ENCODE peak calls at places on chromosomes 16 and 17, in seven cellular contexts. One of them, this sample, is unnamed.

GRCh38 chr16:13453325-13453724 is 466.6 kb upstream of the ERCC4 start:
- DNase-seq in Kasumi-1: no peak
- DNase-seq in stimulated activated CD4-positive, alpha-beta T cell treated with anti-CD3 and anti-CD28 coated beads, TNF-alpha, amount 100 ng/mL, for 24 hours: no peak
- DNase-seq in IMR-90: no peak
- DNase-seq in GM12865: peak; percentile 43
- DNase-seq in AML-193: no peak
- DNase-seq in AG20443: no peak
- DNase-seq in this sample: no peak

GRCh38 chr16:57619606-57620315 is 8.7 kb upstream of the ADGRG1 start:
- DNase-seq in Kasumi-1: no peak
- DNase-seq in stimulated activated CD4-positive, alpha-beta T cell treated with anti-CD3 and anti-CD28 coated beads, TNF-alpha, amount 100 ng/mL, for 24 hours: no peak
- DNase-seq in IMR-90: no peak
- DNase-seq in GM12865: no peak
- DNase-seq in AML-193: no peak
- DNase-seq in AG20443: no peak
- DNase-seq in this sample: no peak

GRCh38 chr16:1707193-1707790 is 1.3 kb downstream of the MAPK8IP3 start:
- DNase-seq in Kasumi-1: no peak
- DNase-seq in stimulated activated CD4-positive, alpha-beta T cell treated with anti-CD3 and anti-CD28 coated beads, TNF-alpha, amount 100 ng/mL, for 24 hours: no peak
- DNase-seq in IMR-90: peak; percentile 40
- DNase-seq in GM12865: peak; percentile 35
- DNase-seq in AML-193: no peak
- DNase-seq in AG20443: peak; percentile 55
- DNase-seq in this sample: no peak

GRCh38 chr17:59844884-59845594 is 47.7 kb downstream of the TUBD1 start:
- DNase-seq in Kasumi-1: no peak
- DNase-seq in stimulated activated CD4-positive, alpha-beta T cell treated with anti-CD3 and anti-CD28 coated beads, TNF-alpha, amount 100 ng/mL, for 24 hours: no peak
- DNase-seq in IMR-90: peak; percentile 70
- DNase-seq in GM12865: peak; percentile 34
- DNase-seq in AML-193: no peak
- DNase-seq in AG20443: no peak
- DNase-seq in this sample: no peak

GRCh38 chr16:14125030-14125681 is 54.0 kb downstream of the MRTFB start:
- DNase-seq in Kasumi-1: no peak
- DNase-seq in stimulated activated CD4-positive, alpha-beta T cell treated with anti-CD3 and anti-CD28 coated beads, TNF-alpha, amount 100 ng/mL, for 24 hours: no peak
- DNase-seq in IMR-90: no peak
- DNase-seq in GM12865: no peak
- DNase-seq in AML-193: no peak
- DNase-seq in AG20443: no peak
- DNase-seq in this sample: no peak

GRCh38 chr16:28318042-28318597 is 25.8 kb downstream of the SBK1 start:
- DNase-seq in Kasumi-1: no peak
- DNase-seq in stimulated activated CD4-positive, alpha-beta T cell treated with anti-CD3 and anti-CD28 coated beads, TNF-alpha, amount 100 ng/mL, for 24 hours: no peak
- DNase-seq in IMR-90: no peak
- DNase-seq in GM12865: no peak
- DNase-seq in AML-193: no peak
- DNase-seq in AG20443: no peak
- DNase-seq in this sample: no peak

GRCh38 chr16:787261-787966 is 767 bp downstream of the RPUSD1 start:
- DNase-seq in Kasumi-1: no peak
- DNase-seq in stimulated activated CD4-positive, alpha-beta T cell treated with anti-CD3 and anti-CD28 coated beads, TNF-alpha, amount 100 ng/mL, for 24 hours: no peak
- DNase-seq in IMR-90: no peak
- DNase-seq in GM12865: no peak
- DNase-seq in AML-193: no peak
- DNase-seq in AG20443: no peak
- DNase-seq in this sample: no peak

GRCh38 chr17:82232876-82233785 is 4.3 kb downstream of the SLC16A3 start:
- DNase-seq in Kasumi-1: no peak
- DNase-seq in stimulated activated CD4-positive, alpha-beta T cell treated with anti-CD3 and anti-CD28 coated beads, TNF-alpha, amount 100 ng/mL, for 24 hours: no peak
- DNase-seq in IMR-90: no peak
- DNase-seq in GM12865: peak; percentile 56
- DNase-seq in AML-193: no peak
- DNase-seq in AG20443: no peak
- DNase-seq in this sample: no peak

GRCh38 chr16:88692861-88693260 is 6.6 kb upstream of the SNAI3 start:
- DNase-seq in Kasumi-1: no peak
- DNase-seq in stimulated activated CD4-positive, alpha-beta T cell treated with anti-CD3 and anti-CD28 coated beads, TNF-alpha, amount 100 ng/mL, for 24 hours: no peak
- DNase-seq in IMR-90: no peak
- DNase-seq in GM12865: no peak
- DNase-seq in AML-193: no peak
- DNase-seq in AG20443: no peak
- DNase-seq in this sample: no peak

GRCh38 chr17:2191785-2192184 is 111.8 kb downstream of the SMG6 start:
- DNase-seq in Kasumi-1: no peak
- DNase-seq in stimulated activated CD4-positive, alpha-beta T cell treated with anti-CD3 and anti-CD28 coated beads, TNF-alpha, amount 100 ng/mL, for 24 hours: no peak
- DNase-seq in IMR-90: no peak
- DNase-seq in GM12865: no peak
- DNase-seq in AML-193: no peak
- DNase-seq in AG20443: no peak
- DNase-seq in this sample: no peak

GRCh38 chr17:44502598-44503079 is 567 bp downstream of the GPATCH8 start:
- DNase-seq in Kasumi-1: no peak
- DNase-seq in stimulated activated CD4-positive, alpha-beta T cell treated with anti-CD3 and anti-CD28 coated beads, TNF-alpha, amount 100 ng/mL, for 24 hours: no peak
- DNase-seq in IMR-90: peak; percentile 24
- DNase-seq in GM12865: peak; percentile 18
- DNase-seq in AML-193: no peak
- DNase-seq in AG20443: no peak
- DNase-seq in this sample: no peak

GRCh38 chr17:2111691-2112090 is 56.8 kb downstream of the HIC1 start:
- DNase-seq in Kasumi-1: no peak
- DNase-seq in stimulated activated CD4-positive, alpha-beta T cell treated with anti-CD3 and anti-CD28 coated beads, TNF-alpha, amount 100 ng/mL, for 24 hours: no peak
- DNase-seq in IMR-90: peak; percentile 97
- DNase-seq in GM12865: no peak
- DNase-seq in AML-193: no peak
- DNase-seq in AG20443: no peak
- DNase-seq in this sample: peak; percentile 96

GRCh38 chr17:75679706-75680201 is 12.6 kb downstream of the SAP30BP start:
- DNase-seq in Kasumi-1: no peak
- DNase-seq in stimulated activated CD4-positive, alpha-beta T cell treated with anti-CD3 and anti-CD28 coated beads, TNF-alpha, amount 100 ng/mL, for 24 hours: no peak
- DNase-seq in IMR-90: no peak
- DNase-seq in GM12865: no peak
- DNase-seq in AML-193: no peak
- DNase-seq in AG20443: no peak
- DNase-seq in this sample: no peak

GRCh38 chr17:66507103-66507923 is 204.9 kb downstream of the PRKCA start:
- DNase-seq in Kasumi-1: peak; percentile 27
- DNase-seq in stimulated activated CD4-positive, alpha-beta T cell treated with anti-CD3 and anti-CD28 coated beads, TNF-alpha, amount 100 ng/mL, for 24 hours: no peak
- DNase-seq in IMR-90: peak; percentile 75
- DNase-seq in GM12865: no peak
- DNase-seq in AML-193: no peak
- DNase-seq in AG20443: peak; percentile 84
- DNase-seq in this sample: no peak

GRCh38 chr17:30363715-30364202 is 15.0 kb upstream of the CPD start:
- DNase-seq in Kasumi-1: peak; percentile 86
- DNase-seq in stimulated activated CD4-positive, alpha-beta T cell treated with anti-CD3 and anti-CD28 coated beads, TNF-alpha, amount 100 ng/mL, for 24 hours: peak; percentile 81
- DNase-seq in IMR-90: peak; percentile 95
- DNase-seq in GM12865: peak; percentile 95
- DNase-seq in AML-193: peak; percentile 97
- DNase-seq in AG20443: peak; percentile 60
- DNase-seq in this sample: peak; percentile 81

GRCh38 chr17:62625870-62626200 is 1.6 kb upstream of the MRC2 start:
- DNase-seq in Kasumi-1: no peak
- DNase-seq in stimulated activated CD4-positive, alpha-beta T cell treated with anti-CD3 and anti-CD28 coated beads, TNF-alpha, amount 100 ng/mL, for 24 hours: no peak
- DNase-seq in IMR-90: no peak
- DNase-seq in GM12865: no peak
- DNase-seq in AML-193: no peak
- DNase-seq in AG20443: no peak
- DNase-seq in this sample: no peak

GRCh38 chr17:32634167-32634566 is 147.4 kb downstream of the CDK5R1 start:
- DNase-seq in Kasumi-1: no peak
- DNase-seq in stimulated activated CD4-positive, alpha-beta T cell treated with anti-CD3 and anti-CD28 coated beads, TNF-alpha, amount 100 ng/mL, for 24 hours: no peak
- DNase-seq in IMR-90: no peak
- DNase-seq in GM12865: peak; percentile 6
- DNase-seq in AML-193: no peak
- DNase-seq in AG20443: no peak
- DNase-seq in this sample: no peak

GRCh38 chr16:11383481-11384183 is 38.4 kb downstream of the RMI2 start:
- DNase-seq in Kasumi-1: no peak
- DNase-seq in stimulated activated CD4-positive, alpha-beta T cell treated with anti-CD3 and anti-CD28 coated beads, TNF-alpha, amount 100 ng/mL, for 24 hours: no peak
- DNase-seq in IMR-90: no peak
- DNase-seq in GM12865: no peak
- DNase-seq in AML-193: no peak
- DNase-seq in AG20443: no peak
- DNase-seq in this sample: no peak

GRCh38 chr17:60664022-60664421 is 13.6 kb upstream of the BCAS3 start:
- DNase-seq in Kasumi-1: no peak
- DNase-seq in stimulated activated CD4-positive, alpha-beta T cell treated with anti-CD3 and anti-CD28 coated beads, TNF-alpha, amount 100 ng/mL, for 24 hours: no peak
- DNase-seq in IMR-90: peak; percentile 59
- DNase-seq in GM12865: no peak
- DNase-seq in AML-193: no peak
- DNase-seq in AG20443: peak; percentile 42
- DNase-seq in this sample: no peak

GRCh38 chr17:32569171-32570080 is 82.6 kb downstream of the CDK5R1 start:
- DNase-seq in Kasumi-1: no peak
- DNase-seq in stimulated activated CD4-positive, alpha-beta T cell treated with anti-CD3 and anti-CD28 coated beads, TNF-alpha, amount 100 ng/mL, for 24 hours: no peak
- DNase-seq in IMR-90: no peak
- DNase-seq in GM12865: peak; percentile 77
- DNase-seq in AML-193: no peak
- DNase-seq in AG20443: peak; percentile 67
- DNase-seq in this sample: no peak

GRCh38 chr16:65658339-65659275 is 536.7 kb upstream of the CDH11 start:
- DNase-seq in Kasumi-1: no peak
- DNase-seq in stimulated activated CD4-positive, alpha-beta T cell treated with anti-CD3 and anti-CD28 coated beads, TNF-alpha, amount 100 ng/mL, for 24 hours: no peak
- DNase-seq in IMR-90: peak; percentile 86
- DNase-seq in GM12865: no peak
- DNase-seq in AML-193: no peak
- DNase-seq in AG20443: peak; percentile 93
- DNase-seq in this sample: peak; percentile 44

GRCh38 chr17:78532922-78533640 is 44.1 kb downstream of the DNAH17 start:
- DNase-seq in Kasumi-1: no peak
- DNase-seq in stimulated activated CD4-positive, alpha-beta T cell treated with anti-CD3 and anti-CD28 coated beads, TNF-alpha, amount 100 ng/mL, for 24 hours: peak; percentile 29
- DNase-seq in IMR-90: peak; percentile 68
- DNase-seq in GM12865: no peak
- DNase-seq in AML-193: no peak
- DNase-seq in AG20443: peak; percentile 70
- DNase-seq in this sample: no peak

GRCh38 chr16:51051671-51052070 is 99.4 kb downstream of the SALL1 start:
- DNase-seq in Kasumi-1: no peak
- DNase-seq in stimulated activated CD4-positive, alpha-beta T cell treated with anti-CD3 and anti-CD28 coated beads, TNF-alpha, amount 100 ng/mL, for 24 hours: no peak
- DNase-seq in IMR-90: no peak
- DNase-seq in GM12865: no peak
- DNase-seq in AML-193: no peak
- DNase-seq in AG20443: no peak
- DNase-seq in this sample: no peak

GRCh38 chr16:15822957-15823356 is 33.9 kb downstream of the MYH11 start:
- DNase-seq in Kasumi-1: no peak
- DNase-seq in stimulated activated CD4-positive, alpha-beta T cell treated with anti-CD3 and anti-CD28 coated beads, TNF-alpha, amount 100 ng/mL, for 24 hours: no peak
- DNase-seq in IMR-90: no peak
- DNase-seq in GM12865: no peak
- DNase-seq in AML-193: no peak
- DNase-seq in AG20443: no peak
- DNase-seq in this sample: no peak

GRCh38 chr17:40433551-40434384 is 9.5 kb upstream of the IGFBP4 start:
- DNase-seq in Kasumi-1: peak; percentile 45
- DNase-seq in stimulated activated CD4-positive, alpha-beta T cell treated with anti-CD3 and anti-CD28 coated beads, TNF-alpha, amount 100 ng/mL, for 24 hours: no peak
- DNase-seq in IMR-90: no peak
- DNase-seq in GM12865: no peak
- DNase-seq in AML-193: no peak
- DNase-seq in AG20443: no peak
- DNase-seq in this sample: no peak

GRCh38 chr17:1186923-1187771 is 7.4 kb upstream of the ABR start:
- DNase-seq in Kasumi-1: peak; percentile 50
- DNase-seq in stimulated activated CD4-positive, alpha-beta T cell treated with anti-CD3 and anti-CD28 coated beads, TNF-alpha, amount 100 ng/mL, for 24 hours: peak; percentile 72
- DNase-seq in IMR-90: peak; percentile 84
- DNase-seq in GM12865: peak; percentile 90
- DNase-seq in AML-193: peak; percentile 40
- DNase-seq in AG20443: peak; percentile 94
- DNase-seq in this sample: peak; percentile 79

GRCh38 chr17:61128671-61129115 is 270.9 kb upstream of the TBX2 start:
- DNase-seq in Kasumi-1: peak; percentile 43
- DNase-seq in stimulated activated CD4-positive, alpha-beta T cell treated with anti-CD3 and anti-CD28 coated beads, TNF-alpha, amount 100 ng/mL, for 24 hours: no peak
- DNase-seq in IMR-90: peak; percentile 52
- DNase-seq in GM12865: no peak
- DNase-seq in AML-193: peak; percentile 12
- DNase-seq in AG20443: peak; percentile 54
- DNase-seq in this sample: no peak

GRCh38 chr16:56549744-56550385 is 15.0 kb upstream of the MT4 start:
- DNase-seq in Kasumi-1: no peak
- DNase-seq in stimulated activated CD4-positive, alpha-beta T cell treated with anti-CD3 and anti-CD28 coated beads, TNF-alpha, amount 100 ng/mL, for 24 hours: peak; percentile 1
- DNase-seq in IMR-90: peak; percentile 28
- DNase-seq in GM12865: no peak
- DNase-seq in AML-193: no peak
- DNase-seq in AG20443: no peak
- DNase-seq in this sample: no peak

GRCh38 chr16:86013867-86014266 is 114.9 kb downstream of the IRF8 start:
- DNase-seq in Kasumi-1: no peak
- DNase-seq in stimulated activated CD4-positive, alpha-beta T cell treated with anti-CD3 and anti-CD28 coated beads, TNF-alpha, amount 100 ng/mL, for 24 hours: no peak
- DNase-seq in IMR-90: no peak
- DNase-seq in GM12865: no peak
- DNase-seq in AML-193: no peak
- DNase-seq in AG20443: no peak
- DNase-seq in this sample: no peak

GRCh38 chr16:1946495-1947368 is 3.7 kb upstream of the MSRB1 start:
- DNase-seq in Kasumi-1: no peak
- DNase-seq in stimulated activated CD4-positive, alpha-beta T cell treated with anti-CD3 and anti-CD28 coated beads, TNF-alpha, amount 100 ng/mL, for 24 hours: no peak
- DNase-seq in IMR-90: no peak
- DNase-seq in GM12865: no peak
- DNase-seq in AML-193: no peak
- DNase-seq in AG20443: no peak
- DNase-seq in this sample: no peak